ENCODE peak calls at places on chromosomes 12 and 14, in four cellular contexts. E is pancreas, P is BJ, I is PC-9. W is an unnamed sample.

GRCh38 chr12:10721654-10722501 is 1.2 kb downstream of the YBX3 start:
- DNase-seq in E (peak; percentile 96), P (peak; percentile 91), I (peak; percentile 93), W (peak; percentile 94)

GRCh38 chr12:53078425-53079225 is 565 bp downstream of the SPRYD3 start:
- DNase-seq in E (peak; percentile 67), P (no peak), I (no peak), W (no peak)

GRCh38 chr12:58639323-58639934 is 280.9 kb downstream of the LRIG3 start:
- DNase-seq in E (no peak), P (no peak), I (no peak), W (no peak)

GRCh38 chr14:31970744-31971143 is 106.4 kb upstream of the ARHGAP5 start:
- DNase-seq in E (no peak), P (no peak), I (no peak), W (no peak)

GRCh38 chr12:81758421-81759214 is 532 bp downstream of the PPFIA2 start:
- DNase-seq in E (no peak), P (no peak), I (peak; percentile 7), W (peak; percentile 64)

GRCh38 chr14:77738559-77739250 is 22.3 kb downstream of the SNW1 start:
- DNase-seq in E (no peak), P (no peak), I (no peak), W (no peak)

GRCh38 chr12:12715459-12716150 is 1.6 kb upstream of the CDKN1B start:
- DNase-seq in E (no peak), P (no peak), I (peak; percentile 17), W (no peak)

GRCh38 chr14:91372680-91373495 is 44.7 kb downstream of the CCDC88C start:
- DNase-seq in E (no peak), P (no peak), I (no peak), W (no peak)

GRCh38 chr12:132213359-132214160 is 69.3 kb downstream of the NOC4L start:
- DNase-seq in E (no peak), P (no peak), I (no peak), W (no peak)

GRCh38 chr12:39235990-39236767 is 206.7 kb downstream of the KIF21A start:
- DNase-seq in E (no peak), P (no peak), I (no peak), W (no peak)

GRCh38 chr12:113512568-113512967 is 40.9 kb upstream of the LHX5 start:
- DNase-seq in E (no peak), P (no peak), I (no peak), W (no peak)
- H3K27me3 ChIP-seq in E (no peaks in the 10 kb centered on the region), P (peaks cover 6% of the 10 kb centered on the region), I (peaks cover 51% of the 10 kb centered on the region), W (peaks cover 60% of the 10 kb centered on the region)

GRCh38 chr14:64689292-64689691 is 14.9 kb upstream of the PLEKHG3 start:
- DNase-seq in E (no peak), P (no peak), I (no peak), W (no peak)

GRCh38 chr14:64685364-64686130 is 18.7 kb upstream of the PLEKHG3 start:
- DNase-seq in E (no peak), P (no peak), I (no peak), W (no peak)

GRCh38 chr14:64688028-64688427 is 16.2 kb upstream of the PLEKHG3 start:
- DNase-seq in E (no peak), P (no peak), I (no peak), W (no peak)

GRCh38 chr14:64686216-64686615 is 18.0 kb upstream of the PLEKHG3 start:
- DNase-seq in E (no peak), P (no peak), I (no peak), W (no peak)

GRCh38 chr14:64688801-64689200 is 15.4 kb upstream of the PLEKHG3 start:
- DNase-seq in E (no peak), P (no peak), I (peak; percentile 33), W (no peak)
- H3K27me3 ChIP-seq in E (no peaks in the 10 kb centered on the region), P (peaks cover 9% of the 10 kb centered on the region), I (no peaks in the 10 kb centered on the region), W (no peaks in the 10 kb centered on the region)

DNA sequence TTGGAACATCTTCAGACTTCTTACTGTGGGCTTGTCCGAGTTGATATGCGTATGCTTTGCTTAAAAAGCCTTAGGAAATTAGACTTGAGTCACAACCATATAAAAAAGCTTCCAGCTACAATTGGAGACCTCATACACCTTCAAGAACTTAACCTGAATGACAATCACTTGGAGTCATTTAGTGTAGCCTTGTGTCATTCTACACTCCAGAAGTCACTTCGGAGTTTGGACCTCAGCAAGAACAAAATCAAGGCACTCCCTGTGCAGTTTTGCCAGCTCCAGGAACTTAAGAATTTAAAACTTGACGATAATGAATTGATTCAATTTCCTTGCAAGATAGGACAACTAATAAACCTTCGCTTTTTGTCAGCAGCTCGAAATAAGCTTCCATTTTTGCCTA is 8.8 kb downstream of the LRR1 start:
- DNase-seq in E (no peak), P (no peak), I (no peak), W (no peak)
- H3K27me3 ChIP-seq in E (no peaks in the 10 kb centered on the region), P (no peaks in the 10 kb centered on the region), I (no peaks in the 10 kb centered on the region), W (no peaks in the 10 kb centered on the region)

GRCh38 chr12:64590183-64590582 is 20.1 kb upstream of the RASSF3 start:
- DNase-seq in E (no peak), P (no peak), I (no peak), W (no peak)

GRCh38 chr12:64585085-64585484 is 25.2 kb upstream of the RASSF3 start:
- DNase-seq in E (no peak), P (no peak), I (no peak), W (no peak)

GRCh38 chr12:64583395-64584172 is 26.7 kb upstream of the RASSF3 start:
- DNase-seq in E (no peak), P (no peak), I (no peak), W (no peak)

GRCh38 chr12:64584173-64584555 is 26.1 kb upstream of the RASSF3 start:
- DNase-seq in E (no peak), P (no peak), I (no peak), W (no peak)

GRCh38 chr12:64587447-64587846 is 22.8 kb upstream of the RASSF3 start:
- DNase-seq in E (no peak), P (no peak), I (no peak), W (no peak)
- H3K27me3 ChIP-seq in E (no peaks in the 10 kb centered on the region), P (no peaks in the 10 kb centered on the region), I (no peaks in the 10 kb centered on the region), W (no peaks in the 10 kb centered on the region)

GRCh38 chr12:108615918-108616317 is 17.8 kb downstream of the SELPLG start:
- DNase-seq in E (no peak), P (no peak), I (no peak), W (no peak)
- H3K27me3 ChIP-seq in E (no peaks in the 10 kb centered on the region), P (no peaks in the 10 kb centered on the region), I (no peaks in the 10 kb centered on the region), W (no peaks in the 10 kb centered on the region)

W was measured in upper lobe of right lung.